ENCODE peak calls at places on chromosomes 11 and 22, in four cellular contexts. B is MM.1S, T is IMR-90, Q is SK-N-SH. K is an unnamed sample.

GRCh38 chr22:46462726-46463371 is 74.6 kb downstream of the CELSR1 start:
- DNase-seq in B (no peak), T (peak), Q (no peak), K (peak)

GRCh38 chr11:11467278-11467677 is 114.2 kb upstream of the CSNK2A3 start:
- DNase-seq in Q (peak), T (no peak), B (no peak), K (no peak)

GRCh38 chr22:30205281-30206115 is 41.1 kb downstream of the LIF start:
- DNase-seq in B (no peak), T (peak), Q (peak), K (peak)

GRCh38 chr11:10181811-10182210 is 112.2 kb downstream of the SBF2 start:
- DNase-seq in Q (peak), T (peak), B (peak), K (no peak)

GRCh38 chr22:44331881-44332714 is 19.3 kb upstream of the SHISAL1 start:
- DNase-seq in Q (peak), B (no peak), T (peak), K (peak)

GRCh38 chr11:114284021-114284420 is 12.2 kb upstream of the NNMT start:
- DNase-seq in T (no peak), Q (peak), B (no peak), K (no peak)

GRCh38 chr22:49585695-49586243 is 241.9 kb downstream of the BRD1 start:
- DNase-seq in T (no peak), Q (no peak), B (no peak), K (peak)

GRCh38 chr22:39312410-39312809 is 7.0 kb downstream of the RPL3 start:
- DNase-seq in T (no peak), B (no peak), Q (no peak), K (peak)

GRCh38 chr11:64318694-64319420 is 936 bp downstream of the PRDX5 start:
- DNase-seq in B (no peak), T (no peak), Q (no peak), K (peak)

GRCh38 chr22:28181332-28181731 is 262.3 kb upstream of the PITPNB start:
- DNase-seq in Q (no peak), T (peak), B (no peak), K (no peak)

DNA sequence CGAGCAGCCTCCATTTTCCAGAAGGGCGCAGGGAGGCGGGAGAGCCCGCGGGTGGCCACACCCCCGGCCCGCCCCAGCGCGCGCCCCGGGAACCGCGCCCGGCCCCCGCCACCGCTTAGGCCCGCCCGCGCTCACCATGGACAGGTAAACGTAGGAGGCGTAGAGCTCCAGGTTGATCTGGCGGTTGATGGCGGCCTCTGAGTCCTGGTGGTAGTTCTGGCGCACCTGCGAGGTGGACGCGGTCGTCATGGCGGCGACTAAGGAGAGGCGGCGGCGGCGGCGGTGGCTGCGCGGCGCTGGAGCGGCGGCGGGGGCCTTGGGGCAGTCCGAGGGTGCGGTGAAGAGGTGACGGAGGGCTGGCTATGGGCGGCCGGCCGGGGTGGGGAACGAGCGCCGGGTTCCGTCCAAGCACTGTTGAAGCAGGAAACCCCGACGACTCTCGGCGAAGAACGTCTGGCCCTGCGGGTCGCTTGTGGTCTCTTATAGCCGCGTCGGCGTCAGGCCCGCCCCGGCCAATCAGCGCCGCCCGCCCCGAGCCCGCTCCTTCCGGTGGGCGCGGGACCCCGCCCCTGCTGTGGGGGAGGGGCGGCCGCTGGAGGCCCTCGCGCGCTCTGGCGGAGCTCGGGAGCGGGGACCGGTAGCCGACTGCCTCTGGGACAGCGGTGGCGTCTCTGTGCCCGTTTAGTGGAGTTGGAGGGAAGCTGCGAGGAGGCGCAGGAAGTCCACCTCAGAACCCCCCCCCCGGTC is at the start of gene FTH1:
- DNase-seq in T (peak), Q (peak), B (peak), K (peak)
- H2AFZ ChIP-seq in T (peak), Q (peak), B (peak), K (peak)

DNA sequence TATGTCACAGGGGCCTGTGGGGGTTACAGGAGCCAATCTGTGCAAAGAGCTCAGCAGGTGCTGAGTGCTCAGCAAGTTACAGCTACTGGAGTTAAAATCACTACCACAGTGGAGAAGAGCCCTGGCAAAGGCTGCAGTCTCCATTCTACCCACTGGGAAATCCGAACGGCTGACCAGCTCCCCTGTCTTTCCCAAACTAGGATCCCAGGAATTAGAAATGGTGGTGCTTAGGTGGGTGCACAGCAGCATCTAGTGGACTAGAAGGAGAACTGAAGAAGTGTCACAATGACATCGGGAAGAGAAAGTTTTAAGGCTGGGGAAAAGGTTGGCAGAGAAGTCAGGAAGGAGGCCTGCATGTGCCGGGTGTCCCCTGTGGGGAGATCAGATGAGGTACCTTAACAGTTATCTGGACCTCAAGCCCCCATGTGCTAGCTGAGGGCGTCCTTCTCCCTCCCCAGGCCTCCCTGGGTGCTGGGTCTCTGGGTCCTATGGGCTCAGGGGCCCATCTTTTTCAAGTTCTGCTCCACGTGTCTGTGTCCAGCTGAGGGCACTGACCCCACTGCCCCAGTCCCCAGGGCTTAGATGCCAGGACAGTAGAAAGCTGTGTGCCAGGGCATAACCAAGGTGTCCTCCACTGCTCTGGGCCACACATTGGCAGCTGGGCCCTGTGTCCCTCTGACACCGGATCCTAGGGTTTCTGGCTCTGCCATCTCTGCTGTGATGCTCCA is 1.9 kb downstream of the PIWIL3 start:
- DNase-seq in T (peak), B (no peak), Q (peak), K (peak)
- TF ChIP-seq CTCF in T (peak), B (peak), Q (peak), K (peak)

DNA sequence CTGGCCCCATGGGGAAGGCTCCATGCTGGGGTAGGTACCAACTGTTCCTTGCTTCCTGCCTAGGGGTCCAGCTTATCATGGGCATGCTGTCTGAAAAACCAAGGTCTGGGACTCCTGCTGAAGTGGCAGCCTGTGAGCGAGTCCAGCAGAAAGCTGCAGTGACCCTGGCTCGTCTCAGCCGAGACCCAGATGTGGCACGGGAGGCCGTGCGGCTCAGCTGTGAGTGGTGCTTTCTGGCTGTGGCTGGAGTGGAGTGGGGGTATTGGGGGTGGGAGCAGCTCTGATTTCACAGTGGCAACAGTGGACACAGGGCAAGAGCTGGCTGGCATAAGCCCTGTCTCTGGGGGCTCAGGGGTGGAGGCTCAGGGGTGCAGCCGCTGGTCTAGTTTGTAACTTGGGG is 124.1 kb downstream of the INSC start:
- DNase-seq in Q (no peak), B (no peak), T (no peak), K (no peak)
- H2AFZ ChIP-seq in Q (no peak), B (no peak), T (no peak), K (no peak)

DNA sequence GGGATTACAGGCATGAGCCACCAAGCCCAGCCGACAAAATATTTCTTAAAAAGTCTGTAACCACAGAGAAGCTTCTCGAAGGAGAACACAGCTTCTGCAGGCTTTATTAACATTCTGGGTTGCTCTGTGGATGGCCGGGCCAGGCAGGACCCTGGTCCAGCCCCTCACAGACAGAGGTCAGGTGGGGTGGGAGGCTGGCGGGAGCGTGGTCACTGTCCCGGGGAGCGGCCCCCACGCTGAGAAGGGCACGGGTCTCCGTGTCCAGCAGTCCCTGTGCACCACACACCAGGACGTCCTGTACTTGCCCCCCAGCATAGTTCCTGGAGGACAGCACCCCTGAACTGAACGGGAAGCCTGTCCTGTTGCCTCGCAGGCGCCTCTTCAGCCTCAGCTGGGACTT is 19.4 kb downstream of the DRD4 start:
- DNase-seq in B (no peak), T (no peak), Q (no peak), K (peak)
- TF ChIP-seq CTCF in B (no peak), T (no peak), Q (no peak), K (no peak)

DNA sequence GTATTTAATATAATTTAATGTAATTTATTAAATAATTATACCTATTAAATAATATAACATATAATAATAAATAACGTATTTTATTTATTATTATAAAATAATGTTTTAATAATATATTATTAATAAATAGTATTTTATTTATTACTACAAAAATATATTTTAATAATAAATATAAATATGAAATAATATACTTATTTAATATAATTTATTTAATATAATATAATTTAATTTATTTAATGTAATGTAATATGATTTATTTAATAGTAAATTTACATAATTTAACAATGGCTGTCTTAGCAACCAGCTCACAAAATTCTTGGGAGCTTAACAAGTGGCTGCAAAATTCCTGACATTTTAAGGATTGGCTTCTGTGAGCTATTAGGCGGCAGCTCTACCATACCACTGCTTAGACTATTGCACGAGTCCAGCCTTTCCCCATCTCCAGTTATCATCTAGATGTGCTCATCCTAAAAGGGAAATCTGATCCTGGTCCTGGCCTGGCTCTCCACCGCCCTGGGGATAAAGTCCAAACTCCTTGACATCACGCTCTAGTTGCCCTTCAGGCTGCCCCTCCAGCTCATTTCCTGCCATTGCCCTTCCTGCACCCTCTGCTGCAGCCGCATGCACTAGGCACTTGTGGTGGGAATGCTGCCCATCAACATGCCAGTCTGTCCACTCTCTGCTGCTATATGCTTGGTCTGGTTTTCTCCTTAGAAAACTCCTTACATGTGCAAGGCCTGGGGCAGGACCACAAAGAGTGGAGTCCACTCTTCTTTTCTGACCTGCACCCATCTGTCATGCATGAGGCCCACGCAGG is 9.8 kb downstream of the MMP20 start:
- DNase-seq in B (no peak), T (no peak), Q (no peak), K (no peak)
- H2AFZ ChIP-seq in B (no peak), T (peak), Q (peak), K (no peak)